ENCODE peak calls at places on chromosome 4, in eight cellular contexts. L is dorsolateral prefrontal cortex, J is NCI-H1417, V is NCI-H460, X is activated T-cell treated with anti-CD3 and anti-CD28 coated beads for 24 hours, D is kidney, O is activated T-helper 1 cell treated with Interleukin-2 at 50 U/mL for 16 hours, F is EL. H is an unnamed sample.

GRCh38 chr4:74598611-74599325 is 153.8 kb downstream of the AREG start:
- DNase-seq in L (no peak), J (no peak), V (no peak), X (no peak), D (no peak), O (no peak), F (no peak), H (no peak)

GRCh38 chr4:41722171-41722570 is 26.4 kb downstream of the PHOX2B start:
- DNase-seq in L (no peak), J (no peak), V (no peak), X (no peak), D (no peak), O (no peak), F (peak), H (peak)

GRCh38 chr4:139455187-139455586 is 1.3 kb downstream of the RAB33B start:
- DNase-seq in L (no peak), J (no peak), V (no peak), X (no peak), D (no peak), O (no peak), F (no peak), H (no peak)

GRCh38 chr4:2462218-2462991 is 6.5 kb upstream of the RNF4 start:
- DNase-seq in L (peak), J (peak), V (peak), X (peak), D (peak), O (peak), F (peak), H (peak)

GRCh38 chr4:153207561-153207960 is 3.3 kb downstream of the TRIM2 start:
- DNase-seq in L (peak), J (no peak), V (no peak), X (no peak), D (no peak), O (no peak), F (peak), H (peak)

GRCh38 chr4:140187316-140187695 is 33.3 kb upstream of the MAML3 start:
- DNase-seq in L (no peak), J (no peak), V (no peak), X (no peak), D (no peak), O (no peak), F (peak), H (no peak)

GRCh38 chr4:102578819-102579218 is 77.7 kb downstream of the NFKB1 start:
- DNase-seq in L (no peak), J (no peak), V (no peak), X (no peak), D (no peak), O (no peak), F (no peak), H (no peak)

GRCh38 chr4:47531241-47531953 is 46.3 kb downstream of the ATP10D start:
- DNase-seq in L (no peak), J (no peak), V (no peak), X (peak), D (no peak), O (peak), F (peak), H (peak)

GRCh38 chr4:15244354-15244753 is 183.5 kb upstream of the C1QTNF7 start:
- DNase-seq in L (no peak), J (no peak), V (no peak), X (no peak), D (no peak), O (no peak), F (peak), H (peak)

GRCh38 chr4:88333741-88334405 is 44.8 kb upstream of the HERC6 start:
- DNase-seq in L (no peak), J (no peak), V (no peak), X (no peak), D (no peak), O (no peak), F (peak), H (peak)

GRCh38 chr4:189436207-189436606 is 504.5 kb upstream of the FRG1 start:
- DNase-seq in L (no peak), J (no peak), V (no peak), X (no peak), D (no peak), O (no peak), F (no peak), H (no peak)

GRCh38 chr4:174450452-174450851 is 71.8 kb downstream of the HPGD start:
- DNase-seq in L (no peak), J (no peak), V (no peak), X (no peak), D (no peak), O (no peak), F (no peak), H (no peak)

GRCh38 chr4:173490817-173491518 is 39.1 kb downstream of the HAND2 start:
- DNase-seq in L (no peak), J (no peak), V (no peak), X (no peak), D (no peak), O (no peak), F (peak), H (peak)

GRCh38 chr4:8817813-8818062 is 53.9 kb downstream of the HMX1 start:
- DNase-seq in L (peak), J (no peak), V (no peak), X (no peak), D (no peak), O (no peak), F (no peak), H (no peak)

GRCh38 chr4:40910706-40911105 is 161.0 kb downstream of the NSUN7 start:
- DNase-seq in L (no peak), J (no peak), V (no peak), X (no peak), D (no peak), O (no peak), F (no peak), H (peak)

GRCh38 chr4:88697113-88697512 is 516 bp downstream of the NAP1L5 start:
- DNase-seq in L (peak), J (no peak), V (no peak), X (no peak), D (peak), O (no peak), F (peak), H (peak)